ENCODE peak calls at places on chromosomes 12 and 14, in four cellular contexts. A is caudate nucleus, T is pancreas, K is tibial nerve. I is an unnamed sample.

GRCh38 chr12:132288516-132289188 is 40.7 kb downstream of the GALNT9 start:
- DNase-seq in A (no peak), T (peak; percentile 13), K (no peak), I (no peak)

GRCh38 chr14:68978550-68978911 is 571 bp downstream of the ACTN1 start:
- DNase-seq in A (no peak), T (peak; percentile 86), K (peak; percentile 34), I (peak; percentile 92)

GRCh38 chr12:50112456-50113218 is 601 bp downstream of the COX14 start:
- DNase-seq in A (no peak), T (no peak), K (no peak), I (no peak)

GRCh38 chr14:87992720-87993484 is at the start of gene GALC:
- DNase-seq in A (peak; percentile 89), T (peak; percentile 95), K (peak; percentile 92), I (peak; percentile 99)

GRCh38 chr12:6871052-6871957 is 1.8 kb downstream of the SPSB2 start:
- DNase-seq in A (no peak), T (no peak), K (no peak), I (peak; percentile 86)

GRCh38 chr14:77022219-77022852 is 6.2 kb downstream of the IRF2BPL start:
- DNase-seq in A (no peak), T (no peak), K (no peak), I (no peak)

GRCh38 chr14:73255005-73255400 is 17.7 kb downstream of the PAPLN start:
- DNase-seq in A (no peak), T (no peak), K (no peak), I (no peak)

GRCh38 chr12:81627336-81628189 is 131.6 kb downstream of the PPFIA2 start:
- DNase-seq in A (no peak), T (no peak), K (no peak), I (no peak)

GRCh38 chr12:79782197-79782890 is 91.6 kb upstream of the PAWR start:
- DNase-seq in A (no peak), T (no peak), K (no peak), I (no peak)

GRCh38 chr14:93081875-93082570 is 33.7 kb downstream of the ITPK1 start:
- DNase-seq in A (no peak), T (no peak), K (no peak), I (peak; percentile 36)

GRCh38 chr14:88210426-88210825 is 112.6 kb downstream of the KCNK10 start:
- DNase-seq in A (peak; percentile 26), T (no peak), K (no peak), I (no peak)

GRCh38 chr12:40768125-40768864 is 76.1 kb downstream of the CNTN1 start:
- DNase-seq in A (no peak), T (no peak), K (no peak), I (no peak)

GRCh38 chr12:96257550-96258392 is 63.6 kb downstream of the ELK3 start:
- DNase-seq in A (no peak), T (no peak), K (no peak), I (no peak)

GRCh38 chr14:72519543-72519942 is 374.4 kb downstream of the DPF3 start:
- DNase-seq in A (no peak), T (no peak), K (no peak), I (no peak)

GRCh38 chr14:75232597-75232996 is 46.0 kb upstream of the FOS start:
- DNase-seq in A (no peak), T (no peak), K (no peak), I (no peak)

DNA sequence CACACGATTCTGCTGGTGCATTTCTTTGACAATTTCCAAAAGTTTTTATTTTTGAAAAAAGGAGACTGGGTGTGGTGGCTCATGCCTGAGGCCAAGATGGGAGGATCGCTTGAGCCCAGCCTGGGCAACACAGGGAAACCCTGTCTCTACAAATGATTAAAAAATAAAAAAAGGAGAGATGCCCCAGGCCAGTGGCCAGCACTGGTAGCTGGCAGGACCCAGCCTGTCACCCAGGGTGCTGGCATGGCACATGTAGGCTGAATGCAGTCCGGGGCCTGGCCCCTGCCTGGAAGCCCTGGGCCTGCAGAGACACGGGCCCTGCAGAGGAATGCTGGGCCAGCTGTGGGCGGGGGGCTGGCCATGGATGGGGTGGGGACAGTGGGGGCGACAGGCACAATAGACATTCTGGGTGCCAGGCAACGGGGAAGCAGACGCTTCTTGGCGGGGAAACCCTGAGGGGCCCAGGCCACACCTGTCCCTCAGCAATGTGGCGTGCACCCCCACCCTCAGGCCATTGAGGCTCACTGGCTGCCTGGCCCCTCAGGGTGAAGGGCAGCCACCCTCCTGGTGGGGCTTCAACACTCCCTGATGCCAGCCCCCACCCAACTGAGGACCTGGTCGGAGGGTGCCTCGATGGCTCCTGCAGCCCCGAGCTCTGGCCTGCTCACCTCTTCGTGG is 12.0 kb downstream of the TRMT61A start:
- DNase-seq in A (no peak), T (peak; percentile 34), K (no peak), I (no peak)
- H3K27ac ChIP-seq in A (peak overlapping the region; percentile 97), T (peak overlapping the region; percentile 35), K (peak overlapping the region; percentile 79), I (peak overlapping the region; percentile 83)

GRCh38 chr12:87092421-87092820 is 836.2 kb upstream of the MGAT4C start:
- DNase-seq in A (no peak), T (no peak), K (no peak), I (no peak)
- H3K27ac ChIP-seq in A (no peak overlapping the region), T (no peak overlapping the region), K (no peak overlapping the region), I (no peak overlapping the region)

DNA sequence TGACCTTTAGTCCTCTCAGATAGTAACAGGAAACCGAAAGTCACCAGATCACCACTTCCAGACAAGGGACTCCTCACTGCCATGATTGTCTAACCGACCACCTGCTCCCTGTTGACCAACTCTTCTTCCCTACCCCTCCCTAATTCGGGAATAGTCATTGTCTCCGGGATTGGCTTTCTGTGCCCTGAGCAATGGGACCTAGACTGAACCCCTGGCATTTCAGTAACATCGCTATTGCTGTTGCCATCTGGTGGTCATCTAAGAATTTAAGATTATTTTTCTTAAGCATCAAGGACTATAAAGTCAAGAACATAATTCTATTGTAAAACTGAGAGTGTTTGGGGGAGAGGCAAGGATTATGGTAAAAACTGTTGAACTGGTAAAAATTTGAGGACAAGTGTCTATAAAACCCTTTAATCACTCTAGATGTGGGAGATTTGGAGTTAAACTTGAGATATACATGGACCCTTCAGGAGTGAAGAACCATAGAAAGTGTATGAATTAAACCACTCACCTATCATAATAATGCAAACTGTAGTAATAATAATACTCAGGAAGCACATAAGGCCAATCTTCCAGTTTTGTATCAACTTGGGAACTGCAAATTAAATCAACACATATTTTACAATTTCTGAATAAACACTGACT is 6.3 kb downstream of the CLEC2A start:
- DNase-seq in A (no peak), T (no peak), K (no peak), I (no peak)
- H3K27ac ChIP-seq in A (no peak overlapping the region), T (no peak overlapping the region), K (no peak overlapping the region), I (no peak overlapping the region)

GRCh38 chr14:37254411-37254947 is 56.7 kb downstream of the MIPOL1 start:
- DNase-seq in A (no peak), T (no peak), K (no peak), I (no peak)
- H3K27ac ChIP-seq in A (no peak overlapping the region), T (no peak overlapping the region), K (no peak overlapping the region), I (no peak overlapping the region)

GRCh38 chr14:24171422-24172260 is at the start of gene REC8:
- DNase-seq in A (peak; percentile 90), T (no peak), K (peak; percentile 63), I (peak; percentile 88)
- H3K27ac ChIP-seq in A (peak within 1 kb of the TSS; percentile 62), T (no peak within 1 kb of the TSS), K (peak within 1 kb of the TSS; percentile 52), I (no peak within 1 kb of the TSS)

DNA sequence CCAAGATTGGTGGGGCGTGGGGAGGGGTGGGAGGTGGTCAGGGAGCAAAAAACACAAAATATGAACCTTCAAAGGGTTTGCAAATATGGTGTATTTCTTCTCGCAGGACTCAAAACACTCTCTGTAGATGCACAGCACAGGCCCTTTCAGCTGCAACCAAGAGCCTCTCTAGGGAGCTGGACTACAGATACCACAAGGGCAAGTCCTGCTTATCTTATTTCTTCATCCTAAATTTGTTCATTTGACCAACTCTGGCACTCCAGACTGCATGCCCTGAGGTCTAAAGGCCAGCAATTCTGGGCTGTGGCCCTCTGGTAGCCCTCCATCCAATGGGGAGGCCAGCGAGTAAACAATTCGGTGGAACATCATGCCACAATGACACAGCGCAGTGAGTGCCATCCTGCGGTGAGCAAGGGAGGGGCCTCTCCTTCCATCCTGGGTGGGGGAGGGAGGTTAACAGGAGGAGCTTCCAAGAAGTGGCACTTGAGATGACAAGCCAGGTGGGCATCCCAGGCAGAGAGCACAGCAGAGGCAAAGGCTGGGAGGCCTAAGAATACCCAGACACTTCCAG is 616 bp upstream of the SELPLG start:
- DNase-seq in A (no peak), T (no peak), K (no peak), I (peak; percentile 85)
- H3K27ac ChIP-seq in A (peak overlapping the region; percentile 52), T (no peak overlapping the region), K (peak overlapping the region; percentile 83), I (peak overlapping the region; percentile 94)

DNA sequence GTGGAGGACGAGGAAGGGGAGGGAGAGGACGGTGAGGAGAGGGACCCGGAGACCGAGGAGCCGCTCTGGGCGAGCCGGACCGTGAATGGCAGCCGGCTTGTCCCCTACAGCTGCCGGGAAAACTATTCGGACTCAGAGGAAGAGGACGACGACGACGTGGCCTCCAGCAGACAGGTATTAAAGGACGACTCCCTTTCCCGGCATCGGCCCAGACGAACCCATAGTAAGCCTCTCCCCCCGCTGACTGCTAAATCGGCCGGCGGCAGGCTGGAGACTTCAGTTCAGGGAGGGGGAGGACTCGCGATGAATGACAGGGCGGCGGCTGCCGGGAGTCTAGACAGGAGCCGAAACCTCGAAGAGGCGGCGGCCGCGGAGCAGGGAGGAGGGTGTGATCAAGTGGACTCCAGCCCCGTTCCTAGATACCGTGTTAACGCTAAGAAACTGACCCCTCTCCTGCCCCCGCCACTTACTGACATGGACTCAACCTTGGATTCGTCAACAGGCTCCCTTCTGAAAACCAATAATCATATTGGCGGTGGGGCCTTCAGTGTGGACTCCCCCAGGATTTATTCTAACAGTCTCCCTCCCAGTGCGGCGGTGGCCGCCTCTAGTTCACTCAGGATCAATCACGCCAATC is 980 bp downstream of the LEMD3 start:
- DNase-seq in A (peak; percentile 64), T (peak; percentile 63), K (no peak), I (peak; percentile 93)
- H3K27ac ChIP-seq in A (peak overlapping the region; percentile 96), T (peak overlapping the region; percentile 95), K (peak overlapping the region; percentile 95), I (peak overlapping the region; percentile 98)

DNA sequence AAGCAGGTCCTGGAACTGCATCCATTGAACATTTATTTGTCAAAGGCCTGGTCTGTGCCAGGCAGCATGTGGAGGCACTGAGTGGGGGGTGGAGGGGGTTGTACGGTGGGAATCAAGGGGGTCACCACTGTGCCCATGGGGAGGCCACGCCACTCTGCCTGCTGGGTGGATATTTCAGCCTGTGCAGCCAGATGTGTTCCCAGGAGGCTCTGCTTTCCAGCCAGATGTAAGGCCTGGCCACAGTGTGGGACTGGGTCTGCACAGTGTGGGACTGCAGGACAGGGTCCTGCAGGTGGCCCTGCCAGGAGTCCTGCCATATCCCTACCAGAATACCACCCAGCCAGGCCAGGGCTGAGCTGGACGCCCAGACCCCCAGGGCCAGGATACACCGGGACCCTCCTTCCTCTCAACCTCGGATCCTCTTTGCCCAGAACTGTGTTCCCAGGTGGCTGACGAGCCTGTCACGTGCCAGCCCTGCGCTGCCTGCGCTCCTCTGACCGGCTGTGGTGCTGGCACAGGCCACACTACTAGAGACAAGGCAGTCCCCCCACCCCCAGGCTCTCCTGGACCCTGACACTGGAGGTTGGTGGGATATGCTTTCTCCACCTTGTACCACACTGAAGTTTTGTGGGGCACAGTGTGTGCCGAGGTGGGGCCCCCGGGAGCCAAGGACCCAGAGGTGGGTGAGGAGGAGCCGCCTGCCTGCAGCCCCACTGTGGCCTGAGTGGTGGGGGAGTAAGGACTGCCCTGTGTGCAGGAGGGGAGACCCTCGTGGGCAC is 17.5 kb downstream of the XRCC3 start:
- DNase-seq in A (no peak), T (no peak), K (no peak), I (peak; percentile 45)
- H3K27ac ChIP-seq in A (peak overlapping the region; percentile 52), T (no peak overlapping the region), K (peak overlapping the region; percentile 32), I (peak overlapping the region; percentile 14)

DNA sequence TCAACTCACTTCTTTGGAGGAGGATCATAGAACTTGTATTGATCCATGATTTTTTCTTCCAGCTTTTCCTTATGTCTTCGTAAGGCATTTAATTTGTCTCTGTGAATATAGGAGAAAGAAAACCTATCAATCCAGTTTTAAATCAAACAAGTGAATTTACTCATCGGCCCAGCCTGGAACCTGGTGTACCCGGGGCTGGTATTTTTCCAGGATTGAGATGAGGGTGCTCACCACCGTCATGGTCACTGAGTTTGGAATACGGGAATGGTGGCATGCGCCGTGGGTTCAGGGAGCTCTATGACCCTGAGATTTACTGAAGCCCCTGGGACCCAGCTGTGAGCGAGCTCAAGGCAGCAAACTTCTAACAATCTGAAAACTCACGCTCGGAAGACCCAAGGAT is 46.5 kb upstream of the GPR68 start:
- DNase-seq in A (no peak), T (no peak), K (no peak), I (no peak)
- H3K27ac ChIP-seq in A (no peak overlapping the region), T (no peak overlapping the region), K (no peak overlapping the region), I (no peak overlapping the region)